ENCODE peak calls at places on chromosome 22, in nine cellular contexts. U is GM12865, C is RWPE1, K is kidney, V is astrocyte of the cerebellum, X is nephron progenitor cell, H is fibroblast of the aortic adventitia, P is astrocyte of the spinal cord, Q is Caco-2. W is an unnamed sample.

GRCh38 chr22:36467946-36468345 is 13.5 kb downstream of the TXN2 start:
- DNase-seq in U (no peak), C (peak), K (no peak), V (peak), X (no peak), H (peak), P (peak), Q (no peak), W (no peak)

GRCh38 chr22:39349967-39350802 is at the start of gene SYNGR1:
- DNase-seq in U (no peak), C (no peak), K (peak), V (no peak), X (peak), H (no peak), P (no peak), Q (no peak), W (no peak)

GRCh38 chr22:38963872-38964271 is 6.5 kb downstream of the APOBEC3A start:
- DNase-seq in U (no peak), C (peak), K (peak), V (no peak), X (no peak), H (no peak), P (no peak), Q (peak), W (no peak)

GRCh38 chr22:33562484-33562883 is 357.8 kb downstream of the LARGE1 start:
- DNase-seq in U (no peak), C (no peak), K (no peak), V (no peak), X (no peak), H (no peak), P (no peak), Q (no peak), W (no peak)

GRCh38 chr22:36871669-36872081 is 10.9 kb downstream of the NCF4 start:
- DNase-seq in U (no peak), C (peak), K (peak), V (no peak), X (no peak), H (no peak), P (no peak), Q (no peak), W (no peak)

GRCh38 chr22:37657590-37658132 is 862 bp upstream of the PDXP start:
- DNase-seq in U (peak), C (no peak), K (no peak), V (no peak), X (no peak), H (no peak), P (no peak), Q (no peak), W (no peak)

GRCh38 chr22:24952837-24953293 is 349 bp downstream of the KIAA1671 start:
- DNase-seq in U (no peak), C (peak), K (peak), V (no peak), X (no peak), H (peak), P (peak), Q (peak), W (peak)

GRCh38 chr22:32880906-32881596 is 79.5 kb downstream of the TIMP3 start:
- DNase-seq in U (no peak), C (no peak), K (peak), V (no peak), X (peak), H (peak), P (peak), Q (no peak), W (no peak)

GRCh38 chr22:48239461-48240164 is 1477.2 kb downstream of the TBC1D22A start:
- DNase-seq in U (no peak), C (no peak), K (no peak), V (no peak), X (no peak), H (no peak), P (no peak), Q (no peak), W (no peak)

GRCh38 chr22:36830601-36831000 is 13.8 kb upstream of the PVALB start:
- DNase-seq in U (no peak), C (no peak), K (no peak), V (no peak), X (no peak), H (no peak), P (no peak), Q (no peak), W (no peak)

GRCh38 chr22:44260216-44261035 is 52.3 kb downstream of the SHISAL1 start:
- DNase-seq in U (no peak), C (no peak), K (no peak), V (no peak), X (no peak), H (no peak), P (no peak), Q (peak), W (no peak)

GRCh38 chr22:24427500-24428164 is at the start of gene ADORA2A:
- DNase-seq in U (peak), C (no peak), K (peak), V (no peak), X (no peak), H (no peak), P (no peak), Q (no peak), W (peak)

GRCh38 chr22:45308624-45309421 is 911 bp upstream of the FAM118A start:
- DNase-seq in U (peak), C (no peak), K (peak), V (no peak), X (peak), H (no peak), P (no peak), Q (no peak), W (no peak)

GRCh38 chr22:26763633-26764295 is 106.4 kb downstream of the MIAT start:
- DNase-seq in U (no peak), C (peak), K (no peak), V (no peak), X (no peak), H (peak), P (no peak), Q (no peak), W (no peak)

GRCh38 chr22:44582016-44582415 is 84.0 kb upstream of the RTL6 start:
- DNase-seq in U (no peak), C (no peak), K (peak), V (no peak), X (no peak), H (no peak), P (no peak), Q (peak), W (no peak)

GRCh38 chr22:48223488-48224190 is 1461.2 kb downstream of the TBC1D22A start:
- DNase-seq in U (no peak), C (no peak), K (no peak), V (no peak), X (no peak), H (no peak), P (no peak), Q (no peak), W (no peak)

GRCh38 chr22:46079861-46080821 is 70.2 kb upstream of the PPARA start:
- DNase-seq in U (no peak), C (peak), K (peak), V (no peak), X (no peak), H (peak), P (peak), Q (peak), W (no peak)

GRCh38 chr22:24410110-24410856 is 17.1 kb upstream of the ADORA2A start:
- DNase-seq in U (no peak), C (no peak), K (peak), V (no peak), X (no peak), H (peak), P (peak), Q (no peak), W (no peak)

GRCh38 chr22:43515902-43516301 is 104.1 kb downstream of the MPPED1 start:
- DNase-seq in U (no peak), C (no peak), K (peak), V (no peak), X (no peak), H (no peak), P (no peak), Q (no peak), W (no peak)

GRCh38 chr22:44393066-44393465 is 80.3 kb upstream of the SHISAL1 start:
- DNase-seq in U (no peak), C (no peak), K (peak), V (no peak), X (no peak), H (no peak), P (no peak), Q (no peak), W (no peak)

GRCh38 chr22:39943941-39944624 is 16.1 kb upstream of the TMA7B start:
- DNase-seq in U (no peak), C (no peak), K (no peak), V (no peak), X (no peak), H (no peak), P (no peak), Q (no peak), W (no peak)

GRCh38 chr22:26618487-26618886 is 660 bp upstream of the CRYBB1 start:
- DNase-seq in U (no peak), C (no peak), K (no peak), V (no peak), X (no peak), H (no peak), P (no peak), Q (no peak), W (no peak)

GRCh38 chr22:36430863-36431262 is 43.1 kb upstream of the MYH9 start:
- DNase-seq in U (no peak), C (no peak), K (no peak), V (no peak), X (no peak), H (no peak), P (no peak), Q (no peak), W (no peak)

GRCh38 chr22:37167176-37167980 is 17.7 kb upstream of the IL2RB start:
- DNase-seq in U (no peak), C (no peak), K (peak), V (no peak), X (no peak), H (no peak), P (no peak), Q (peak), W (no peak)

GRCh38 chr22:27207907-27208306 is 550.5 kb downstream of the MIAT start:
- DNase-seq in U (no peak), C (no peak), K (no peak), V (no peak), X (no peak), H (peak), P (peak), Q (no peak), W (no peak)

GRCh38 chr22:43992331-43992821 is 31.7 kb upstream of the PARVB start:
- DNase-seq in U (no peak), C (no peak), K (no peak), V (peak), X (no peak), H (peak), P (peak), Q (no peak), W (no peak)

GRCh38 chr22:24209016-24209415 is 27.7 kb downstream of the SUSD2 start:
- DNase-seq in U (no peak), C (no peak), K (no peak), V (no peak), X (no peak), H (no peak), P (no peak), Q (no peak), W (no peak)

GRCh38 chr22:45450931-45451651 is 37.6 kb downstream of the RIBC2 start:
- DNase-seq in U (no peak), C (no peak), K (no peak), V (peak), X (no peak), H (peak), P (peak), Q (no peak), W (no peak)

GRCh38 chr22:40806711-40807110 is 12.4 kb downstream of the SLC25A17 start:
- DNase-seq in U (no peak), C (no peak), K (no peak), V (no peak), X (no peak), H (no peak), P (no peak), Q (no peak), W (no peak)

GRCh38 chr22:27193636-27194035 is 536.2 kb downstream of the MIAT start:
- DNase-seq in U (no peak), C (no peak), K (no peak), V (no peak), X (no peak), H (no peak), P (no peak), Q (no peak), W (no peak)

GRCh38 chr22:37996079-37996478 is 11.7 kb upstream of the SOX10 start:
- DNase-seq in U (peak), C (no peak), K (no peak), V (no peak), X (no peak), H (no peak), P (no peak), Q (no peak), W (no peak)

GRCh38 chr22:24550028-24550901 is 4.7 kb downstream of the GUCD1 start:
- DNase-seq in U (no peak), C (no peak), K (peak), V (no peak), X (no peak), H (peak), P (no peak), Q (peak), W (no peak)

GRCh38 chr22:40076702-40077645 is 82.2 kb downstream of the FAM83F start:
- DNase-seq in U (no peak), C (peak), K (no peak), V (no peak), X (no peak), H (peak), P (no peak), Q (no peak), W (no peak)

GRCh38 chr22:39478461-39478860 is 21.6 kb downstream of the MGAT3 start:
- DNase-seq in U (no peak), C (no peak), K (peak), V (no peak), X (peak), H (no peak), P (no peak), Q (peak), W (no peak)

GRCh38 chr22:50303848-50304527 is 3.5 kb downstream of the PLXNB2 start:
- DNase-seq in U (no peak), C (no peak), K (peak), V (no peak), X (peak), H (no peak), P (no peak), Q (peak), W (no peak)

GRCh38 chr22:30882181-30882771 is 86.3 kb downstream of the MORC2 start:
- DNase-seq in U (no peak), C (no peak), K (peak), V (no peak), X (no peak), H (no peak), P (no peak), Q (no peak), W (no peak)

GRCh38 chr22:31036671-31037550 is 44.2 kb upstream of the SMTN start:
- DNase-seq in U (no peak), C (peak), K (peak), V (peak), X (no peak), H (peak), P (no peak), Q (no peak), W (no peak)

GRCh38 chr22:44031111-44031963 is 7.2 kb downstream of the PARVB start:
- DNase-seq in U (no peak), C (no peak), K (no peak), V (no peak), X (no peak), H (no peak), P (no peak), Q (no peak), W (no peak)

GRCh38 chr22:22802346-22802970 is 85.2 kb upstream of the IGLL5 start:
- DNase-seq in U (peak), C (no peak), K (no peak), V (no peak), X (no peak), H (no peak), P (no peak), Q (no peak), W (no peak)
- TF ChIP-seq CTCF in U (peak), C (no peak), K (peak), V (no peak), X (peak), H (no peak), P (peak), Q (no peak), W (no peak)

GRCh38 chr22:29603358-29604191 is at the start of gene NF2:
- DNase-seq in U (peak), C (peak), K (peak), V (peak), X (peak), H (peak), P (peak), Q (peak), W (peak)
- TF ChIP-seq CTCF in U (peak), C (no peak), K (no peak), V (no peak), X (no peak), H (no peak), P (no peak), Q (no peak), W (peak)

DNA sequence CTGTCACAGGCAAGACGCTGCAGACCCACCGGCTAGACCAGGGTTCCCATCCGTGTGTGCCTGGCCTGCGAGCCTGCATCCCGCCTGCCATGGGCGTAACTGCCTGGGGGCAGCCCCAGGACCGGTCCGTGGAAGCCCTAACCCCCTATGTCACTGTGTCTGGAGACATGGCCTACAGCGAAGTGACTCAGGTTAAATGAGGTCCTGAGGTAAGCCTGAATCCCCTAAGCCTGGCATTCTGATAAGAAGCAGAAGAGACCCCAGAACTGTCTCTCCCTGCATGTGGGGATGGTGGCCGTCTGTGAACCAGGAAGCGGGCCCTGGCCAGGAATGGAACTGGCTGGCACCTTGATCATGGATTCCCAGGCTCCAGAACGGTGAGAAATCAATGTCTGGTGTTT is 570.1 kb downstream of the BRD1 start:
- DNase-seq in U (no peak), C (no peak), K (no peak), V (no peak), X (no peak), H (no peak), P (no peak), Q (no peak), W (no peak)
- TF ChIP-seq CTCF in U (no peak), C (no peak), K (no peak), V (no peak), X (no peak), H (no peak), P (no peak), Q (no peak), W (no peak)

GRCh38 chr22:17171313-17172171 is 12.5 kb upstream of the HDHD5 start:
- DNase-seq in U (peak), C (peak), K (peak), V (peak), X (peak), H (peak), P (peak), Q (peak), W (peak)
- TF ChIP-seq CTCF in U (peak), C (peak), K (peak), V (peak), X (peak), H (peak), P (peak), Q (peak), W (peak)

GRCh38 chr22:42353883-42354727 is 78.1 kb downstream of the NFAM1 start:
- DNase-seq in U (no peak), C (no peak), K (no peak), V (no peak), X (peak), H (no peak), P (no peak), Q (no peak), W (no peak)
- TF ChIP-seq CTCF in U (no peak), C (no peak), K (no peak), V (no peak), X (no peak), H (peak), P (no peak), Q (no peak), W (no peak)

W was measured in GM13976.